ENCODE peak calls at places on chromosomes 16 and 17, in ten cellular contexts. Z is CD8-positive, alpha-beta T cell; P is astrocyte of the spinal cord; R is lower lobe of right lung; Y is ovary; I is Peyer's patch; C is stomach; F is choroid plexus epithelial cell; H is left ventricle myocardium inferior; W is fibroblast of the aortic adventitia. U is an unnamed sample.
A peak's percentile ranks its signal among the peaks of the same experiment; 100 is the strongest.

GRCh38 chr17:10197721-10198508 is 491 bp downstream of the GAS7 start:
- DNase-seq in Z (peak; percentile 10), P (no peak), R (peak; percentile 57), Y (peak; percentile 35), I (no peak), C (no peak), F (peak; percentile 15), H (peak; percentile 20), W (no peak), U (no peak)

GRCh38 chr16:27969574-27969973 is 93.9 kb downstream of the GSG1L start:
- DNase-seq in Z (no peak), P (no peak), R (no peak), Y (no peak), I (no peak), C (no peak), F (peak; percentile 38), H (no peak), W (peak; percentile 22), U (peak; percentile 49)

GRCh38 chr17:38922538-38923291 is 2.7 kb upstream of the LASP1NB start:
- DNase-seq in Z (no peak), P (peak; percentile 74), R (no peak), Y (peak; percentile 85), I (peak; percentile 16), C (peak; percentile 73), F (peak; percentile 88), H (no peak), W (peak; percentile 88), U (peak; percentile 83)

GRCh38 chr16:50752481-50753235 is 10.8 kb downstream of the CYLD start:
- DNase-seq in Z (no peak), P (no peak), R (no peak), Y (no peak), I (no peak), C (no peak), F (no peak), H (no peak), W (no peak), U (no peak)

GRCh38 chr16:66798162-66798561 is 3.2 kb downstream of the TERB1 start:
- DNase-seq in Z (no peak), P (peak; percentile 17), R (no peak), Y (no peak), I (no peak), C (no peak), F (peak; percentile 13), H (no peak), W (peak; percentile 70), U (peak; percentile 11)

GRCh38 chr17:67511012-67511411 is 133.9 kb downstream of the PITPNC1 start:
- DNase-seq in Z (no peak), P (no peak), R (no peak), Y (no peak), I (no peak), C (no peak), F (no peak), H (no peak), W (no peak), U (no peak)

GRCh38 chr16:23434380-23434779 is 18.6 kb downstream of the COG7 start:
- DNase-seq in Z (peak; percentile 12), P (peak; percentile 69), R (no peak), Y (no peak), I (no peak), C (no peak), F (peak; percentile 85), H (no peak), W (peak; percentile 85), U (peak; percentile 80)

GRCh38 chr17:5785867-5786509 is 201.7 kb upstream of the NLRP1 start:
- DNase-seq in Z (no peak), P (peak; percentile 64), R (no peak), Y (no peak), I (no peak), C (no peak), F (peak; percentile 38), H (no peak), W (peak; percentile 31), U (peak; percentile 65)

GRCh38 chr17:35768796-35769195 is 8.1 kb downstream of the C17orf50 start:
- DNase-seq in Z (no peak), P (no peak), R (no peak), Y (no peak), I (no peak), C (no peak), F (no peak), H (no peak), W (no peak), U (no peak)

GRCh38 chr17:35773129-35773528 is 12.4 kb downstream of the C17orf50 start:
- DNase-seq in Z (no peak), P (no peak), R (no peak), Y (no peak), I (no peak), C (no peak), F (no peak), H (no peak), W (no peak), U (no peak)

GRCh38 chr17:35766903-35767510 is 6.3 kb downstream of the C17orf50 start:
- DNase-seq in Z (peak; percentile 16), P (peak; percentile 36), R (no peak), Y (no peak), I (no peak), C (peak; percentile 59), F (peak; percentile 71), H (no peak), W (peak; percentile 67), U (peak; percentile 58)

GRCh38 chr17:35766489-35766877 is 5.8 kb downstream of the C17orf50 start:
- DNase-seq in Z (no peak), P (no peak), R (no peak), Y (no peak), I (no peak), C (no peak), F (no peak), H (no peak), W (no peak), U (no peak)

GRCh38 chr17:35769895-35770486 is 9.3 kb downstream of the C17orf50 start:
- DNase-seq in Z (no peak), P (no peak), R (no peak), Y (no peak), I (no peak), C (no peak), F (no peak), H (no peak), W (no peak), U (no peak)
- TF ChIP-seq CTCF in Z (no peak), P (peak; percentile 26), R (no peak), Y (no peak), I (no peak), C (no peak), F (no peak), H (no peak), W (no peak), U (no peak)

DNA sequence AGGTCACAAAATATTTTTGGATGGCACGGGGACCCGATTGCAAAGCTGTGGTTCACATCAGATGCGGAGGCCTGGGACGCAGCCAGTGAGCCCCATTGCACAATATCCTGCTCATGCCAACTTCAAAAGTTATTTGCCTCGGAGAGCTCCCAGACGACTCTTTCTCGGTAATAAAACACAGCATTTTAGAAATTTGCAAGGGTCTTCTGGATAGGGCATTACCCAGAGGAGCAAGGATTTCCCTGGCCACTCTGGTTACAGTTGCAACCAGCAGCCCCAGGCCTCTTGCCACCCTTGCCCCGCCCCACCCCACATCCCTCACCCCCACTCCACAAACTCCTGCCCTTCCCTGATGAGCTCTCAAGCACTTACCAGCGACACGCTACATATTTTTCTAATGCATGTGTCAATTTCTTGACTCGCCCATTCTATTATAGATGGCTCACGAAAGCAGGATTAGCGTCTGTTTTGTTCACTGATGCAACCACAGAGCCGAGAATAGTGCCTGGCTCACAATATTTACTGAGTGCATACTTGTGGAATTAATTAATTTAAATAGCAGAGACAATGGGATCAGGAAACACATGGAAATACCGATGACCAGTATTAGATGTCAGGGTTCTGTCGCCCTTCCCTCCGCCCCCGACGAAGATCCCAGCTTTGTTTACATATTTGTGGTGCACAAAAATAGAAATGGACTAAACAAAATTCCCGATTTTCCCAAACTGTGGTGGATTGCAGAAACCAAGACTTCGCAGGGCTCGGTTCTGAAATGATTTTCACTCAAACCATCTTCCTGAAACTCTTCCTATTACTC is 62.4 kb downstream of the ADCY9 start:
- DNase-seq in Z (no peak), P (peak; percentile 34), R (peak; percentile 71), Y (peak; percentile 69), I (no peak), C (peak; percentile 29), F (peak; percentile 48), H (peak; percentile 71), W (peak; percentile 81), U (peak; percentile 79)
- H3K4me3 ChIP-seq in Z (no peak overlapping the region), P (no peak overlapping the region), R (peak overlapping the region; percentile 31), Y (no peak overlapping the region), I (no peak overlapping the region), C (no peak overlapping the region), F (no peak overlapping the region), H (peak overlapping the region; percentile 55), W (no peak overlapping the region), U (peak overlapping the region; percentile 9)

GRCh38 chr17:81040791-81041337 is 5.9 kb downstream of the BAIAP2 start:
- DNase-seq in Z (peak; percentile 20), P (no peak), R (no peak), Y (no peak), I (no peak), C (no peak), F (no peak), H (no peak), W (peak; percentile 22), U (peak; percentile 33)
- TF ChIP-seq CTCF in Z (no peak), P (peak; percentile 49), R (peak; percentile 43), Y (no peak), I (peak; percentile 17), C (no peak), F (peak; percentile 63), H (peak; percentile 42), W (peak; percentile 52), U (peak; percentile 53)

GRCh38 chr17:17415006-17415405 is 61.8 kb upstream of the MED9 start:
- DNase-seq in Z (no peak), P (no peak), R (no peak), Y (no peak), I (no peak), C (no peak), F (no peak), H (no peak), W (peak; percentile 78), U (no peak)

GRCh38 chr17:17413215-17413792 is 63.5 kb upstream of the MED9 start:
- DNase-seq in Z (no peak), P (no peak), R (no peak), Y (no peak), I (no peak), C (no peak), F (no peak), H (no peak), W (peak; percentile 56), U (no peak)

GRCh38 chr17:17416007-17416399 is 60.8 kb upstream of the MED9 start:
- DNase-seq in Z (no peak), P (peak; percentile 77), R (no peak), Y (no peak), I (no peak), C (no peak), F (peak; percentile 86), H (no peak), W (peak; percentile 81), U (peak; percentile 88)

GRCh38 chr17:17413821-17414220 is 63.0 kb upstream of the MED9 start:
- DNase-seq in Z (no peak), P (no peak), R (no peak), Y (no peak), I (no peak), C (no peak), F (no peak), H (no peak), W (peak; percentile 45), U (peak; percentile 60)

DNA sequence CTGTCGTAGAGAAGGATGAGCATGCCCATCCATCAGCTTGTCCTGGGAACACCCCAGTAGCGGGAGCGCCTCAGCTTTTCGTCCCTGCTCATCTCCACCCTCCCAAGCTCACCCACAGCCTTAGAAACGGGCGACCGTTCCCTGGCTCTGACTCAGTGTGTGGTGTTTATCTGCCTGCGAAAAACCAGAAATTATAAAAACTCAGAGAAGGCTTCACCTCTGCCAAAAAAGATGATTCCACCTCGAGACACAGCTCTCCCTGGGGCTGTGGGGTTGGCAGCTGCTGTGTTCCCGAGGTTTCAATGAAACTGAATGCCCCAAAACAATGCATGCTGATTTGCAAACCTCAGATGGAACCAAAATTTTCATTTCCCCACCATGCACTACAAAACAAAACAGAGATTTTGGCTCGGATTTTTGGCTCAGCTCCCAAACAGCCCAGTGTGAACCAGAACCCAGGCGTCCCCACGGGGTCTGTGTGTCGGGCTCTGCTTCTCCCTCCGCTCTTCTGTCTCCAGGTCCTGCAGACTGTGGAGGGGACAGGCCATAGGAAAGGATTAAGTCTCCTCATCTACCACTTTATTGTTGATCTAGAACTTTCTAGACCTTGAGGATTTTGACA is 62.4 kb upstream of the MED9 start:
- DNase-seq in Z (no peak), P (peak; percentile 78), R (no peak), Y (no peak), I (no peak), C (no peak), F (peak; percentile 50), H (no peak), W (peak; percentile 92), U (peak; percentile 93)
- H3K4me3 ChIP-seq in Z (no peak overlapping the region), P (peak overlapping the region; percentile 27), R (no peak overlapping the region), Y (no peak overlapping the region), I (no peak overlapping the region), C (no peak overlapping the region), F (peak overlapping the region; percentile 17), H (no peak overlapping the region), W (peak overlapping the region; percentile 49), U (peak overlapping the region; percentile 42)

U was measured in fibroblast of mammary gland.